ENCODE peak calls at places on chromosomes 2 and 18, in seven cellular contexts. One of them, this sample, is unnamed.

GRCh38 chr2:217933326-217933993 is 69.3 kb downstream of the TNS1 start:
- DNase-seq in fibroblast of lung: no peak
- DNase-seq in fibroblast of villous mesenchyme: no peak
- DNase-seq in MM.1S: no peak
- DNase-seq in H9: no peak
- DNase-seq in AG04450: no peak
- DNase-seq in mucosa of descending colon: no peak
- DNase-seq in this sample: no peak

GRCh38 chr2:117726747-117727146 is 87.7 kb upstream of the DDX18 start:
- DNase-seq in fibroblast of lung: no peak
- DNase-seq in fibroblast of villous mesenchyme: no peak
- DNase-seq in MM.1S: peak
- DNase-seq in H9: no peak
- DNase-seq in AG04450: no peak
- DNase-seq in mucosa of descending colon: no peak
- DNase-seq in this sample: no peak

GRCh38 chr18:13560306-13560705 is 166.1 kb downstream of the FAM210A start:
- DNase-seq in fibroblast of lung: no peak
- DNase-seq in fibroblast of villous mesenchyme: no peak
- DNase-seq in MM.1S: no peak
- DNase-seq in H9: no peak
- DNase-seq in AG04450: no peak
- DNase-seq in mucosa of descending colon: no peak
- DNase-seq in this sample: no peak

GRCh38 chr2:61658841-61659780 is 121.0 kb upstream of the XPO1 start:
- DNase-seq in fibroblast of lung: peak
- DNase-seq in fibroblast of villous mesenchyme: peak
- DNase-seq in MM.1S: peak
- DNase-seq in H9: no peak
- DNase-seq in AG04450: no peak
- DNase-seq in mucosa of descending colon: no peak
- DNase-seq in this sample: no peak

GRCh38 chr2:121649652-121650553 is 641 bp upstream of the CLASP1 start:
- DNase-seq in fibroblast of lung: peak
- DNase-seq in fibroblast of villous mesenchyme: peak
- DNase-seq in MM.1S: peak
- DNase-seq in H9: peak
- DNase-seq in AG04450: peak
- DNase-seq in mucosa of descending colon: peak
- DNase-seq in this sample: peak

GRCh38 chr2:3729055-3729448 is 25.7 kb downstream of the DCDC2C start:
- DNase-seq in fibroblast of lung: no peak
- DNase-seq in fibroblast of villous mesenchyme: no peak
- DNase-seq in MM.1S: no peak
- DNase-seq in H9: no peak
- DNase-seq in AG04450: no peak
- DNase-seq in mucosa of descending colon: no peak
- DNase-seq in this sample: no peak

GRCh38 chr2:112182581-112183034 is 44.4 kb downstream of the FBLN7 start:
- DNase-seq in fibroblast of lung: no peak
- DNase-seq in fibroblast of villous mesenchyme: no peak
- DNase-seq in MM.1S: no peak
- DNase-seq in H9: no peak
- DNase-seq in AG04450: no peak
- DNase-seq in mucosa of descending colon: no peak
- DNase-seq in this sample: peak

GRCh38 chr2:109031481-109032228 is 42.6 kb upstream of the EDAR start:
- DNase-seq in fibroblast of lung: peak
- DNase-seq in fibroblast of villous mesenchyme: peak
- DNase-seq in MM.1S: peak
- DNase-seq in H9: peak
- DNase-seq in AG04450: no peak
- DNase-seq in mucosa of descending colon: peak
- DNase-seq in this sample: peak

GRCh38 chr2:10792660-10793400 is 19.8 kb downstream of the PDIA6 start:
- DNase-seq in fibroblast of lung: no peak
- DNase-seq in fibroblast of villous mesenchyme: no peak
- DNase-seq in MM.1S: no peak
- DNase-seq in H9: peak
- DNase-seq in AG04450: no peak
- DNase-seq in mucosa of descending colon: no peak
- DNase-seq in this sample: no peak

GRCh38 chr18:56124186-56124585 is 514.2 kb downstream of the TXNL1 start:
- DNase-seq in fibroblast of lung: peak
- DNase-seq in fibroblast of villous mesenchyme: peak
- DNase-seq in MM.1S: no peak
- DNase-seq in H9: no peak
- DNase-seq in AG04450: peak
- DNase-seq in mucosa of descending colon: no peak
- DNase-seq in this sample: no peak

GRCh38 chr2:233354971-233355574 is 779 bp downstream of the DGKD start:
- DNase-seq in fibroblast of lung: peak
- DNase-seq in fibroblast of villous mesenchyme: no peak
- DNase-seq in MM.1S: peak
- DNase-seq in H9: no peak
- DNase-seq in AG04450: no peak
- DNase-seq in mucosa of descending colon: peak
- DNase-seq in this sample: peak

GRCh38 chr2:201777869-201778268 is 2.9 kb downstream of the ALS2 start:
- DNase-seq in fibroblast of lung: no peak
- DNase-seq in fibroblast of villous mesenchyme: no peak
- DNase-seq in MM.1S: no peak
- DNase-seq in H9: no peak
- DNase-seq in AG04450: no peak
- DNase-seq in mucosa of descending colon: no peak
- DNase-seq in this sample: no peak

GRCh38 chr2:148974126-148974525 is 64.4 kb upstream of the LYPD6B start:
- DNase-seq in fibroblast of lung: no peak
- DNase-seq in fibroblast of villous mesenchyme: no peak
- DNase-seq in MM.1S: no peak
- DNase-seq in H9: no peak
- DNase-seq in AG04450: no peak
- DNase-seq in mucosa of descending colon: no peak
- DNase-seq in this sample: no peak

GRCh38 chr2:23620841-23621341 is 235.9 kb downstream of the KLHL29 start:
- DNase-seq in fibroblast of lung: peak
- DNase-seq in fibroblast of villous mesenchyme: peak
- DNase-seq in MM.1S: no peak
- DNase-seq in H9: no peak
- DNase-seq in AG04450: no peak
- DNase-seq in mucosa of descending colon: no peak
- DNase-seq in this sample: peak

GRCh38 chr2:39522518-39522877 is 85.4 kb upstream of the MAP4K3 start:
- DNase-seq in fibroblast of lung: no peak
- DNase-seq in fibroblast of villous mesenchyme: no peak
- DNase-seq in MM.1S: no peak
- DNase-seq in H9: no peak
- DNase-seq in AG04450: no peak
- DNase-seq in mucosa of descending colon: no peak
- DNase-seq in this sample: no peak

GRCh38 chr2:172039011-172039704 is 39.4 kb downstream of the METAP1D start:
- DNase-seq in fibroblast of lung: no peak
- DNase-seq in fibroblast of villous mesenchyme: no peak
- DNase-seq in MM.1S: no peak
- DNase-seq in H9: no peak
- DNase-seq in AG04450: no peak
- DNase-seq in mucosa of descending colon: no peak
- DNase-seq in this sample: no peak

GRCh38 chr2:54579682-54580349 is 123.7 kb downstream of the SPTBN1 start:
- DNase-seq in fibroblast of lung: no peak
- DNase-seq in fibroblast of villous mesenchyme: no peak
- DNase-seq in MM.1S: peak
- DNase-seq in H9: no peak
- DNase-seq in AG04450: no peak
- DNase-seq in mucosa of descending colon: peak
- DNase-seq in this sample: no peak

GRCh38 chr2:97740590-97741182 is 27.3 kb downstream of the ZAP70 start:
- DNase-seq in fibroblast of lung: no peak
- DNase-seq in fibroblast of villous mesenchyme: peak
- DNase-seq in MM.1S: peak
- DNase-seq in H9: peak
- DNase-seq in AG04450: no peak
- DNase-seq in mucosa of descending colon: peak
- DNase-seq in this sample: peak

GRCh38 chr2:231786917-231787292 is 660 bp downstream of the COPS7B start:
- DNase-seq in fibroblast of lung: no peak
- DNase-seq in fibroblast of villous mesenchyme: no peak
- DNase-seq in MM.1S: no peak
- DNase-seq in H9: no peak
- DNase-seq in AG04450: no peak
- DNase-seq in mucosa of descending colon: no peak
- DNase-seq in this sample: no peak

GRCh38 chr2:231785413-231785812 is 832 bp upstream of the COPS7B start:
- DNase-seq in fibroblast of lung: no peak
- DNase-seq in fibroblast of villous mesenchyme: no peak
- DNase-seq in MM.1S: no peak
- DNase-seq in H9: no peak
- DNase-seq in AG04450: no peak
- DNase-seq in mucosa of descending colon: no peak
- DNase-seq in this sample: no peak

GRCh38 chr2:231781798-231782726 is 980 bp upstream of the PDE6D start:
- DNase-seq in fibroblast of lung: peak
- DNase-seq in fibroblast of villous mesenchyme: peak
- DNase-seq in MM.1S: peak
- DNase-seq in H9: no peak
- DNase-seq in AG04450: no peak
- DNase-seq in mucosa of descending colon: no peak
- DNase-seq in this sample: no peak

GRCh38 chr2:231785822-231786176 is 446 bp upstream of the COPS7B start:
- DNase-seq in fibroblast of lung: no peak
- DNase-seq in fibroblast of villous mesenchyme: no peak
- DNase-seq in MM.1S: no peak
- DNase-seq in H9: no peak
- DNase-seq in AG04450: no peak
- DNase-seq in mucosa of descending colon: no peak
- DNase-seq in this sample: no peak

GRCh38 chr2:231786177-231786916 is at the start of gene COPS7B:
- DNase-seq in fibroblast of lung: peak
- DNase-seq in fibroblast of villous mesenchyme: peak
- DNase-seq in MM.1S: peak
- DNase-seq in H9: peak
- DNase-seq in AG04450: peak
- DNase-seq in mucosa of descending colon: peak
- DNase-seq in this sample: peak
- TF ChIP-seq CTCF in fibroblast of lung: peak
- TF ChIP-seq CTCF in fibroblast of villous mesenchyme: peak
- TF ChIP-seq CTCF in MM.1S: peak
- TF ChIP-seq CTCF in H9: peak
- TF ChIP-seq CTCF in AG04450: peak
- TF ChIP-seq CTCF in mucosa of descending colon: no peak
- TF ChIP-seq CTCF in this sample: peak

GRCh38 chr2:14140009-14140408 is 492.5 kb upstream of the LRATD1 start:
- DNase-seq in fibroblast of lung: no peak
- DNase-seq in fibroblast of villous mesenchyme: no peak
- DNase-seq in MM.1S: no peak
- DNase-seq in H9: no peak
- DNase-seq in AG04450: no peak
- DNase-seq in mucosa of descending colon: no peak
- DNase-seq in this sample: no peak

GRCh38 chr2:14132386-14132785 is 500.1 kb upstream of the LRATD1 start:
- DNase-seq in fibroblast of lung: no peak
- DNase-seq in fibroblast of villous mesenchyme: no peak
- DNase-seq in MM.1S: no peak
- DNase-seq in H9: no peak
- DNase-seq in AG04450: no peak
- DNase-seq in mucosa of descending colon: no peak
- DNase-seq in this sample: no peak

GRCh38 chr2:14136030-14136429 is 496.5 kb upstream of the LRATD1 start:
- DNase-seq in fibroblast of lung: no peak
- DNase-seq in fibroblast of villous mesenchyme: no peak
- DNase-seq in MM.1S: no peak
- DNase-seq in H9: no peak
- DNase-seq in AG04450: no peak
- DNase-seq in mucosa of descending colon: no peak
- DNase-seq in this sample: no peak

GRCh38 chr2:14134737-14135136 is 497.8 kb upstream of the LRATD1 start:
- DNase-seq in fibroblast of lung: no peak
- DNase-seq in fibroblast of villous mesenchyme: no peak
- DNase-seq in MM.1S: no peak
- DNase-seq in H9: no peak
- DNase-seq in AG04450: no peak
- DNase-seq in mucosa of descending colon: no peak
- DNase-seq in this sample: no peak

DNA sequence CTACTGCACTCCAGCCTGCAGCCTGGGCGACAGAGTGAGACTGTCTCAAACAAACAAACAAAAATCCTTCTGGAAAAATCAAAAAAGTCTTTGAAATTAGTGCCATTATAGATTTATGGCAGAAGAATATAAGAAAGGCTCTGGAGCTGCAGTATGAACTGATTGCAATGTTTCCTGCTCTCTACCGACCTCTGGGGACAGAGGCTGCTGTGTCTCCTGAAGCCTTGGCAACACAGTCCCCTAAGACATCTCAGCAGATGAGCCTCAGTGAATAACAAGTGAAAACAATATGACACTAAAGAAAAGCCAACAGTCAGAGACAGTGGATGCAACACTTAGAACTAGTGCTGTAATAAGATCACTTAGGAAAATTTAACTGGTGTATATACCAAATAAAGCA is 494.9 kb upstream of the LRATD1 start:
- DNase-seq in fibroblast of lung: no peak
- DNase-seq in fibroblast of villous mesenchyme: no peak
- DNase-seq in MM.1S: no peak
- DNase-seq in H9: peak
- DNase-seq in AG04450: no peak
- DNase-seq in mucosa of descending colon: no peak
- DNase-seq in this sample: peak
- TF ChIP-seq CTCF in fibroblast of lung: no peak
- TF ChIP-seq CTCF in fibroblast of villous mesenchyme: no peak
- TF ChIP-seq CTCF in MM.1S: no peak
- TF ChIP-seq CTCF in H9: peak
- TF ChIP-seq CTCF in AG04450: no peak
- TF ChIP-seq CTCF in mucosa of descending colon: no peak
- TF ChIP-seq CTCF in this sample: no peak

GRCh38 chr2:150526827-150527226 is 39.4 kb upstream of the RND3 start:
- DNase-seq in fibroblast of lung: peak
- DNase-seq in fibroblast of villous mesenchyme: peak
- DNase-seq in MM.1S: no peak
- DNase-seq in H9: no peak
- DNase-seq in AG04450: no peak
- DNase-seq in mucosa of descending colon: no peak
- DNase-seq in this sample: no peak
- TF ChIP-seq CTCF in fibroblast of lung: no peak
- TF ChIP-seq CTCF in fibroblast of villous mesenchyme: no peak
- TF ChIP-seq CTCF in MM.1S: no peak
- TF ChIP-seq CTCF in H9: no peak
- TF ChIP-seq CTCF in AG04450: no peak
- TF ChIP-seq CTCF in mucosa of descending colon: no peak
- TF ChIP-seq CTCF in this sample: no peak

DNA sequence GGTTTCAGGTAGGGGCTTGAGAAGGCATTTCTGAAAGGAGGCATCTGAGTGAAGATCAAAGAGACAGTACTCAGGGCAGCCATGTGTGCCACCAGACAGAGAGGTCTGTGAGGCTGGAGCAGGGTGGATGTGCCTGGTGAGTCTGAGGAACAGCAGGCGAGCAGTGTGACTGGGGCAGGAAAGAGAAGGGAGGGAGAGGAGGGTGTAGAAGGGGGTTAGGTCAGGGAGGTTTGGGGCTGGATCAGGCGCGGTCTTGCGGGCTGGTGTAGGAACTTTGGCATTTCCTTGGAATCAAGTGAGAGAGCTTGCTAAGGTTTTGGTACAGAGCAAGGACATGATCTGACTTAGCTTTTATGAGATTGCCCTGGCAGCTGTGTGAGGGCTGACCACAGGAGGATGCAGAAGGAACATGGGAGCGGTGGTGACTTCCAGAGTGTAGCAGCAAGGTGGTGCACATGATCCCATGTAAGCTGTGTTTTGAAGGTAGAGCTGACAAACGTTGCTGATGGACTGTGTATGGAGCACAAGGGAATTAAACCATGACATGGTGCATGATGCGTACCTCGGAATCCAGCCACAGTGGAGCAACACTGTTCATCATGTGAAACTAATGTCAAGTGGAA is 13.9 kb downstream of the RAB31 start:
- DNase-seq in fibroblast of lung: no peak
- DNase-seq in fibroblast of villous mesenchyme: no peak
- DNase-seq in MM.1S: no peak
- DNase-seq in H9: no peak
- DNase-seq in AG04450: no peak
- DNase-seq in mucosa of descending colon: no peak
- DNase-seq in this sample: no peak
- TF ChIP-seq CTCF in fibroblast of lung: no peak
- TF ChIP-seq CTCF in fibroblast of villous mesenchyme: no peak
- TF ChIP-seq CTCF in MM.1S: no peak
- TF ChIP-seq CTCF in H9: no peak
- TF ChIP-seq CTCF in AG04450: no peak
- TF ChIP-seq CTCF in mucosa of descending colon: no peak
- TF ChIP-seq CTCF in this sample: no peak

This sample was measured in glutamatergic neuron.